ENCODE peak calls at places on chromosomes 6 and 20, in six cellular contexts. L is SK-N-SH, W is GM12878, V is HL-60, H is HepG2, C is K562. P is an unnamed sample.

GRCh38 chr6:136059308-136059707 is 190.8 kb downstream of the MTFR2 start:
- DNase-seq in L (no peak), W (no peak), V (no peak), H (no peak), C (no peak), P (no peak)

GRCh38 chr6:134564705-134565104 is 246.8 kb upstream of the SGK1 start:
- DNase-seq in L (no peak), W (no peak), V (no peak), H (peak; percentile 6), C (no peak), P (no peak)

GRCh38 chr6:110720066-110720465 is 95.2 kb downstream of the CDK19 start:
- DNase-seq in L (no peak), W (no peak), V (no peak), H (no peak), C (no peak), P (no peak)

GRCh38 chr6:135439549-135439948 is 58.0 kb downstream of the AHI1 start:
- DNase-seq in L (peak; percentile 1), W (no peak), V (no peak), H (no peak), C (no peak), P (no peak)

GRCh38 chr6:154993710-154994109 is 1.4 kb upstream of the TIAM2 start:
- DNase-seq in L (peak; percentile 24), W (no peak), V (no peak), H (no peak), C (no peak), P (no peak)

GRCh38 chr6:4543596-4543995 is 232.6 kb upstream of the CDYL start:
- DNase-seq in L (no peak), W (no peak), V (no peak), H (no peak), C (no peak), P (no peak)

GRCh38 chr6:151482290-151482689 is 11.5 kb upstream of the CCDC170 start:
- DNase-seq in L (no peak), W (no peak), V (no peak), H (no peak), C (no peak), P (no peak)

GRCh38 chr20:370151-370600 is 10.4 kb upstream of the TRIB3 start:
- DNase-seq in L (no peak), W (no peak), V (no peak), H (peak; percentile 95), C (no peak), P (no peak)

GRCh38 chr6:159595173-159595572 is 97.9 kb downstream of the SOD2 start:
- DNase-seq in L (no peak), W (no peak), V (no peak), H (no peak), C (no peak), P (no peak)

GRCh38 chr6:111430605-111431378 is 52.2 kb downstream of the REV3L start:
- DNase-seq in L (no peak), W (no peak), V (no peak), H (no peak), C (peak; percentile 16), P (no peak)

GRCh38 chr20:4256886-4257285 is 241.5 kb upstream of the RNF24 start:
- DNase-seq in L (no peak), W (no peak), V (no peak), H (no peak), C (no peak), P (no peak)

GRCh38 chr6:41515995-41516394 is 30.2 kb upstream of the FOXP4 start:
- DNase-seq in L (no peak), W (no peak), V (no peak), H (no peak), C (no peak), P (no peak)

GRCh38 chr6:170166511-170167122 is 124.3 kb downstream of the DLL1 start:
- DNase-seq in L (no peak), W (no peak), V (no peak), H (no peak), C (no peak), P (no peak)

GRCh38 chr20:62761759-62762131 is 34.5 kb upstream of the MRGBP start:
- DNase-seq in L (no peak), W (no peak), V (no peak), H (no peak), C (no peak), P (no peak)

GRCh38 chr20:36614781-36615557 is 9.4 kb downstream of the RAB5IF start:
- DNase-seq in L (no peak), W (no peak), V (no peak), H (no peak), C (no peak), P (no peak)

GRCh38 chr6:168091381-168092264 is 12.6 kb upstream of the FRMD1 start:
- DNase-seq in L (no peak), W (no peak), V (no peak), H (no peak), C (no peak), P (no peak)

GRCh38 chr6:89050155-89050554 is 30.4 kb upstream of the PNRC1 start:
- DNase-seq in L (no peak), W (no peak), V (peak; percentile 78), H (peak; percentile 23), C (no peak), P (no peak)

GRCh38 chr6:42197574-42198362 is 3.0 kb upstream of the GUCA1B start:
- DNase-seq in L (no peak), W (no peak), V (peak; percentile 63), H (peak; percentile 81), C (peak; percentile 95), P (no peak)

GRCh38 chr6:16301511-16301910 is 63.1 kb downstream of the GMPR start:
- DNase-seq in L (no peak), W (peak; percentile 38), V (no peak), H (no peak), C (no peak), P (no peak)

GRCh38 chr6:56695702-56696101 is 53.0 kb upstream of the DST start:
- DNase-seq in L (no peak), W (no peak), V (no peak), H (no peak), C (no peak), P (no peak)

DNA sequence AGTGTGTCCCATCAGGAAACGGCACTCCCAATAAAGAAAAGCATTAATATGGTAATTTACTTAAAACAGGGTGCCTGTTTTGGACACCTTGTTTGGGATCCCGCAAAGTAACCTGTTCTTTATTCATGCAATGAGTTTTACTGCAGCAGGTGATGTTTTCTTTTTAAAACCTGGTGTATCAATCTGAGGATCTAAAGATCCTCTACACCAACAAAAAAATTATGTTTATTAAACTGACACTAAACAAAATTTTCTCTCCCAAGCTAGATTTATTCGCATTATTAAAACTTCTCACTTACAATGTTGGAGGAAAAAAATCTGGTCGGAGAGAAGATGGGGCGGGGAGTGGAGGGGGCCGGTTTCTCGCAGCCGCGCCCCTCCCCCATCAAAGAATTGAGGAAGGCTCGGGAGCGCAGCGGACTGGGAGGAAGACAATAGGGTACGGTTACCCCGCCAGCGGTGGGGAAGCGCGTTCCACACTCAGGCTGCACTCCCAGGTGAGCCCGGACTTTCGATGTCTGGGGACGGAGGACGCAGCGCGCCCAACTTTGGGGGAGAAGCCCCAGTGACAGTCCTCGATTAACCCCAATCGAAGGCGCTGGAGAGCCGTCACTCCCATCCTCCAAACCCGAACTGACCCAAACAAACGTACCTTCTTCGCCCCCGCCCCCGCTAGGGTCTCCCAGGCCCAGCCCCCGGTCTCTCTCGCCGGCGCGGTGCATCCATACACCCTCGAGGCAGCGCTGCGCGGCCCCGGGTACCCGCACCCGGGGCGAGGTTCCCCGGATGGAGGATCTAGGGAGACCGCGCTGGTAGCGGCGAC is 1.3 kb downstream of the CD24 start:
- DNase-seq in L (peak; percentile 79), W (no peak), V (no peak), H (no peak), C (no peak), P (no peak)
- TF ChIP-seq GABPA in L (no peak), W (no peak), V (no peak), H (no peak), C (no peak), P (no peak)

GRCh38 chr6:127090051-127090450 is 28.4 kb upstream of the RSPO3 start:
- DNase-seq in L (no peak), W (no peak), V (no peak), H (no peak), C (no peak), P (no peak)
- TF ChIP-seq GABPA in L (no peak), W (no peak), V (no peak), H (no peak), C (no peak), P (no peak)

GRCh38 chr6:7252390-7252789 is 60.6 kb downstream of the SSR1 start:
- DNase-seq in L (no peak), W (no peak), V (no peak), H (no peak), C (no peak), P (no peak)
- TF ChIP-seq GABPA in L (no peak), W (no peak), V (no peak), H (no peak), C (no peak), P (no peak)

GRCh38 chr6:97406633-97407032 is 123.6 kb upstream of the MMS22L start:
- DNase-seq in L (no peak), W (no peak), V (no peak), H (no peak), C (no peak), P (no peak)

GRCh38 chr6:97411610-97412009 is 128.6 kb upstream of the MMS22L start:
- DNase-seq in L (no peak), W (no peak), V (no peak), H (no peak), C (no peak), P (no peak)

GRCh38 chr6:97401533-97401932 is 118.5 kb upstream of the MMS22L start:
- DNase-seq in L (no peak), W (no peak), V (no peak), H (no peak), C (no peak), P (no peak)

DNA sequence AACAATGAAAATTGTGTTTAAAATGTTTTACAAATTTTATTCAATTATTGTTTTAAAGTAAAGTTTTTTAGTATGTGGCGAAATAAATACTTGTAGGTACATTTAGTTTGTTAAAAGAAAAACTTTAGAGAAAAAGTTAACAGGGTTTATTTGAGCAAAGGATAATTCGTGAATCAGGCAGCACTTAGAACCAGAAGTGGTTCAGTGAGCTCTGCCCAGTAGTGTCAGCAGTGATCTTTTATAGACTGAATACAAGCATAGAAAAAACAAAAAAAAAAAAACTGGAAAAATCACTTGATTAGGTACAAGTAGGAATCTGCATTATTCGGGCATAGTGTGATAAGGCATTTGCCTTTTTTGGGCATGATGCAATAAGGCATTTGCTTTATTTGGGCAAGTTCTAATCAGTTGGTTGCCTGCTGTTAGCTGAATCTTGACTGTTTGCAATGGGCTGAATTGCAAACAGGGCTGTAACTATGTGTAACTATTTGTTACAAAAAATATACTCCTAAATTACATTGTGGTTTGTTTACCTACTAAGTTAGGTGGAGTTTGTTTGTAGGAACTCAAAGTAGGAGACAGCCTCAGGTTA is 122.9 kb upstream of the MMS22L start:
- DNase-seq in L (no peak), W (no peak), V (no peak), H (no peak), C (no peak), P (no peak)
- TF ChIP-seq GABPA in L (no peak), W (no peak), V (no peak), H (no peak), C (no peak), P (no peak)

GRCh38 chr6:6319947-6320811 is at the start of gene F13A1:
- DNase-seq in L (no peak), W (no peak), V (no peak), H (no peak), C (no peak), P (peak; percentile 72)
- TF ChIP-seq GABPA in L (no peak), W (no peak), V (no peak), H (no peak), C (no peak), P (no peak)